ENCODE peak calls at places on chromosomes 2 and 18, in seven cellular contexts. K is activated T-helper 1 cell treated with anti-CD3 and anti-CD28 coated beads, Interleukin-2, amount 50 U/mL, for 16 hours; Q is prostate gland; A is dorsolateral prefrontal cortex; C is HAP-1; T is HTR-8/SVneo; Z is midbrain. N is an unnamed sample.

GRCh38 chr2:63842149-63843061 is 709 bp downstream of the UGP2 start:
- DNase-seq in K (no peak), Q (peak), A (no peak), C (peak), T (peak), Z (peak), N (no peak)

GRCh38 chr18:13137939-13138821 is 80.4 kb upstream of the LDLRAD4 start:
- DNase-seq in K (no peak), Q (no peak), A (no peak), C (peak), T (no peak), Z (peak), N (peak)

GRCh38 chr18:73235921-73236320 is 368.1 kb upstream of the NETO1 start:
- DNase-seq in K (no peak), Q (no peak), A (no peak), C (no peak), T (no peak), Z (no peak), N (no peak)

GRCh38 chr2:118431997-118432396 is 343.7 kb downstream of the INSIG2 start:
- DNase-seq in K (no peak), Q (no peak), A (no peak), C (no peak), T (no peak), Z (no peak), N (no peak)

GRCh38 chr2:176418768-176419167 is 149.5 kb downstream of the MTX2 start:
- DNase-seq in K (no peak), Q (no peak), A (no peak), C (no peak), T (no peak), Z (no peak), N (no peak)

GRCh38 chr2:144671695-144672094 is 151.8 kb upstream of the ZEB2 start:
- DNase-seq in K (no peak), Q (no peak), A (no peak), C (no peak), T (no peak), Z (no peak), N (no peak)

GRCh38 chr2:199261936-199262335 is 195.8 kb downstream of the SATB2 start:
- DNase-seq in K (no peak), Q (no peak), A (no peak), C (no peak), T (no peak), Z (no peak), N (no peak)

GRCh38 chr2:66443977-66444855 is 9.3 kb downstream of the MEIS1 start:
- DNase-seq in K (no peak), Q (no peak), A (no peak), C (no peak), T (no peak), Z (no peak), N (no peak)

GRCh38 chr2:157256621-157257020 is 884 bp upstream of the GALNT5 start:
- DNase-seq in K (no peak), Q (no peak), A (no peak), C (no peak), T (no peak), Z (no peak), N (no peak)

GRCh38 chr18:23588836-23589560 is 2.7 kb upstream of the NPC1 start:
- DNase-seq in K (no peak), Q (peak), A (no peak), C (no peak), T (no peak), Z (no peak), N (no peak)

GRCh38 chr2:186544255-186544675 is 45.6 kb upstream of the ITGAV start:
- DNase-seq in K (no peak), Q (peak), A (no peak), C (peak), T (peak), Z (no peak), N (no peak)

GRCh38 chr2:140353541-140353940 is 1573.4 kb upstream of the NXPH2 start:
- DNase-seq in K (no peak), Q (no peak), A (no peak), C (no peak), T (peak), Z (no peak), N (no peak)

GRCh38 chr2:85156141-85156540 is 22.9 kb downstream of the TCF7L1 start:
- DNase-seq in K (no peak), Q (no peak), A (no peak), C (no peak), T (no peak), Z (no peak), N (no peak)

GRCh38 chr2:119579457-119580295 is 35.4 kb downstream of the CFAP221 start:
- DNase-seq in K (no peak), Q (no peak), A (no peak), C (no peak), T (no peak), Z (no peak), N (peak)

GRCh38 chr2:3692375-3692774 is 11.0 kb upstream of the DCDC2C start:
- DNase-seq in K (no peak), Q (no peak), A (no peak), C (peak), T (no peak), Z (no peak), N (no peak)

GRCh38 chr2:109722026-109722425 is 72.1 kb upstream of the RGPD5 start:
- DNase-seq in K (no peak), Q (peak), A (no peak), C (no peak), T (no peak), Z (no peak), N (peak)

GRCh38 chr2:221750317-221750716 is 178.2 kb upstream of the EPHA4 start:
- DNase-seq in K (no peak), Q (no peak), A (no peak), C (no peak), T (no peak), Z (no peak), N (no peak)

GRCh38 chr2:8126783-8127182 is 555.1 kb upstream of the ID2 start:
- DNase-seq in K (no peak), Q (no peak), A (no peak), C (no peak), T (no peak), Z (no peak), N (no peak)

GRCh38 chr18:31679133-31679731 is 5.1 kb downstream of the B4GALT6 start:
- DNase-seq in K (no peak), Q (no peak), A (no peak), C (no peak), T (no peak), Z (no peak), N (no peak)

GRCh38 chr2:70002241-70002896 is 40.9 kb upstream of the ASPRV1 start:
- DNase-seq in K (no peak), Q (no peak), A (no peak), C (no peak), T (no peak), Z (no peak), N (peak)

GRCh38 chr18:12744103-12744502 is 41.3 kb downstream of the PSMG2 start:
- DNase-seq in K (no peak), Q (no peak), A (no peak), C (peak), T (peak), Z (peak), N (no peak)

GRCh38 chr2:127609818-127610217 is 36.1 kb upstream of the GPR17 start:
- DNase-seq in K (no peak), Q (no peak), A (no peak), C (no peak), T (no peak), Z (no peak), N (no peak)

GRCh38 chr2:81650048-81650971 is 1345.8 kb upstream of the LRRTM1 start:
- DNase-seq in K (no peak), Q (no peak), A (no peak), C (no peak), T (no peak), Z (no peak), N (no peak)

GRCh38 chr18:57786038-57786437 is 17.1 kb downstream of the ATP8B1 start:
- DNase-seq in K (no peak), Q (no peak), A (no peak), C (no peak), T (no peak), Z (no peak), N (no peak)

GRCh38 chr2:135202751-135203150 is 150.7 kb downstream of the RAB3GAP1 start:
- DNase-seq in K (no peak), Q (no peak), A (no peak), C (no peak), T (no peak), Z (no peak), N (no peak)

GRCh38 chr18:11177382-11177781 is 28.0 kb upstream of the PIEZO2 start:
- DNase-seq in K (no peak), Q (no peak), A (no peak), C (no peak), T (no peak), Z (no peak), N (no peak)

GRCh38 chr2:108586631-108587030 is 52.4 kb downstream of the LIMS1 start:
- DNase-seq in K (no peak), Q (no peak), A (no peak), C (no peak), T (no peak), Z (no peak), N (no peak)

GRCh38 chr2:197309369-197310231 is 980 bp downstream of the ANKRD44 start:
- DNase-seq in K (peak), Q (peak), A (peak), C (no peak), T (no peak), Z (peak), N (peak)

GRCh38 chr2:132550945-132551344 is 119.1 kb downstream of the LYPD1 start:
- DNase-seq in K (no peak), Q (no peak), A (no peak), C (no peak), T (no peak), Z (no peak), N (no peak)

GRCh38 chr2:238160206-238161129 is 1.7 kb downstream of the ERFE start:
- DNase-seq in K (no peak), Q (no peak), A (no peak), C (no peak), T (no peak), Z (no peak), N (no peak)

GRCh38 chr2:161965994-161966393 is 108.0 kb downstream of the DPP4 start:
- DNase-seq in K (no peak), Q (no peak), A (no peak), C (no peak), T (peak), Z (no peak), N (no peak)

GRCh38 chr18:48728204-48728833 is 189.5 kb downstream of the CTIF start:
- DNase-seq in K (no peak), Q (no peak), A (no peak), C (no peak), T (no peak), Z (no peak), N (peak)

GRCh38 chr2:190533968-190534309 is 583 bp downstream of the NEMP2 start:
- DNase-seq in K (peak), Q (no peak), A (no peak), C (no peak), T (no peak), Z (no peak), N (peak)

GRCh38 chr2:99659874-99660273 is 170.1 kb upstream of the REV1 start:
- DNase-seq in K (no peak), Q (no peak), A (no peak), C (no peak), T (no peak), Z (no peak), N (no peak)

GRCh38 chr18:1017679-1018078 is 113.0 kb downstream of the ADCYAP1 start:
- DNase-seq in K (no peak), Q (no peak), A (no peak), C (peak), T (no peak), Z (no peak), N (no peak)

GRCh38 chr2:230944123-230944653 is 19.1 kb upstream of the GPR55 start:
- DNase-seq in K (peak), Q (no peak), A (no peak), C (no peak), T (no peak), Z (no peak), N (no peak)

GRCh38 chr2:55014962-55015939 is 35.0 kb downstream of the RTN4 start:
- DNase-seq in K (peak), Q (peak), A (peak), C (peak), T (peak), Z (peak), N (peak)